ENCODE peak calls at places on chromosomes 7 and 10, in eight cellular contexts. E is transverse colon; V is BE2C; F is stimulated activated CD4-positive, alpha-beta T cell treated with anti-CD3 and anti-CD28 coated beads, Interleukin-2, amount 100 ng/mL, for 48 hours; N is activated naive CD4-positive, alpha-beta T cell; X is cardiac muscle cell; H is stimulated activated CD8-positive, alpha-beta memory T cell treated with anti-CD3 and anti-CD28 coated beads, Interleukin-2, amount 100 ng/mL, for 48 hours; G is posterior cingulate gyrus. J is an unnamed sample.

GRCh38 chr10:32266979-32267378 is 80.0 kb downstream of the EPC1 start:
- DNase-seq in E (no peak), V (no peak), F (no peak), N (no peak), X (no peak), H (no peak), G (no peak), J (no peak)

GRCh38 chr7:69457912-69458491 is 140.3 kb upstream of the AUTS2 start:
- DNase-seq in E (no peak), V (peak), F (no peak), N (no peak), X (peak), H (no peak), G (no peak), J (no peak)

GRCh38 chr7:91603707-91604106 is 276.8 kb downstream of the MTERF1 start:
- DNase-seq in E (no peak), V (no peak), F (no peak), N (no peak), X (no peak), H (no peak), G (no peak), J (no peak)

GRCh38 chr7:1074593-1075431 is 13.1 kb upstream of the GPER1 start:
- DNase-seq in E (no peak), V (no peak), F (no peak), N (no peak), X (no peak), H (no peak), G (no peak), J (no peak)

GRCh38 chr7:14521183-14521582 is 381.4 kb downstream of the DGKB start:
- DNase-seq in E (no peak), V (no peak), F (no peak), N (no peak), X (peak), H (no peak), G (no peak), J (no peak)

GRCh38 chr10:78817361-78817760 is 251.4 kb upstream of the ZMIZ1 start:
- DNase-seq in E (no peak), V (no peak), F (no peak), N (no peak), X (peak), H (no peak), G (no peak), J (no peak)

GRCh38 chr7:71482284-71482683 is 350.3 kb downstream of the GALNT17 start:
- DNase-seq in E (no peak), V (no peak), F (no peak), N (no peak), X (no peak), H (no peak), G (no peak), J (peak)

GRCh38 chr7:90816511-90817142 is 220.5 kb downstream of the CDK14 start:
- DNase-seq in E (no peak), V (no peak), F (no peak), N (no peak), X (peak), H (no peak), G (no peak), J (no peak)

GRCh38 chr7:12567015-12567414 is 3.5 kb upstream of the SCIN start:
- DNase-seq in E (no peak), V (no peak), F (no peak), N (no peak), X (no peak), H (no peak), G (no peak), J (no peak)

GRCh38 chr7:142001163-142001874 is 5.6 kb downstream of the MGAM start:
- DNase-seq in E (peak), V (peak), F (no peak), N (no peak), X (no peak), H (no peak), G (no peak), J (no peak)

GRCh38 chr7:117217636-117218035 is 105.2 kb downstream of the WNT2 start:
- DNase-seq in E (no peak), V (no peak), F (no peak), N (no peak), X (peak), H (no peak), G (no peak), J (no peak)

GRCh38 chr7:139884441-139884840 is 55.4 kb downstream of the TBXAS1 start:
- DNase-seq in E (no peak), V (no peak), F (no peak), N (no peak), X (no peak), H (no peak), G (no peak), J (no peak)

GRCh38 chr7:92987543-92987942 is 130.2 kb downstream of the SAMD9 start:
- DNase-seq in E (no peak), V (no peak), F (no peak), N (no peak), X (no peak), H (no peak), G (no peak), J (no peak)

GRCh38 chr10:88164471-88164870 is 301.0 kb downstream of the PTEN start:
- DNase-seq in E (no peak), V (no peak), F (no peak), N (no peak), X (no peak), H (no peak), G (no peak), J (no peak)

GRCh38 chr7:130084037-130084875 is 13.9 kb downstream of the KLHDC10 start:
- DNase-seq in E (no peak), V (no peak), F (no peak), N (no peak), X (peak), H (no peak), G (no peak), J (no peak)

GRCh38 chr10:4073912-4074311 is 288.9 kb upstream of the KLF6 start:
- DNase-seq in E (no peak), V (no peak), F (no peak), N (no peak), X (peak), H (no peak), G (no peak), J (no peak)

GRCh38 chr7:1595636-1596035 is 25.8 kb upstream of the PSMG3 start:
- DNase-seq in E (no peak), V (no peak), F (no peak), N (no peak), X (no peak), H (no peak), G (no peak), J (no peak)

GRCh38 chr7:26369519-26370385 is 78.1 kb downstream of the SNX10 start:
- DNase-seq in E (peak), V (peak), F (peak), N (no peak), X (peak), H (no peak), G (no peak), J (peak)

GRCh38 chr7:22688034-22688433 is 39.0 kb upstream of the IL6 start:
- DNase-seq in E (no peak), V (no peak), F (no peak), N (no peak), X (no peak), H (no peak), G (no peak), J (no peak)

J was measured in NCI-H187 treated with DMSO at 0.1 percent for 48 hours.